ENCODE peak calls at places on chromosomes 3 and 15, in ten cellular contexts. One of them, this sample, is unnamed.

GRCh38 chr3:161296814-161297213 is 74.5 kb downstream of the SPTSSB start:
- DNase-seq in CD4-positive, alpha-beta T cell: no peak
- DNase-seq in caudate nucleus: no peak
- DNase-seq in SW480: no peak
- DNase-seq in HCT116: no peak
- DNase-seq in stimulated activated naive CD8-positive, alpha-beta T cell treated with anti-CD3 and anti-CD28 coated beads, Interleukin-15, amount 100 ng/mL, for 72 hours: no peak
- DNase-seq in type B pancreatic cell: no peak
- DNase-seq in ACHN: no peak
- DNase-seq in activated T-helper 1 cell treated with anti-CD3 and anti-CD28 coated beads, Interleukin-12 subunit alpha, Interleukin-12 subunit beta, Interleukin-2, Interleukin-4 antibody, amounts not matched to agents 30 ng/mL and 10 ng/mL and 1 ng/mL, durations not matched to agents 14 hours and 24 hours and 36 hours: no peak
- DNase-seq in A549: no peak
- DNase-seq in this sample: no peak

GRCh38 chr3:32106929-32107362 is 526 bp downstream of the GPD1L start:
- DNase-seq in CD4-positive, alpha-beta T cell: peak
- DNase-seq in caudate nucleus: no peak
- DNase-seq in SW480: peak
- DNase-seq in HCT116: no peak
- DNase-seq in stimulated activated naive CD8-positive, alpha-beta T cell treated with anti-CD3 and anti-CD28 coated beads, Interleukin-15, amount 100 ng/mL, for 72 hours: no peak
- DNase-seq in type B pancreatic cell: no peak
- DNase-seq in ACHN: peak
- DNase-seq in activated T-helper 1 cell treated with anti-CD3 and anti-CD28 coated beads, Interleukin-12 subunit alpha, Interleukin-12 subunit beta, Interleukin-2, Interleukin-4 antibody, amounts not matched to agents 30 ng/mL and 10 ng/mL and 1 ng/mL, durations not matched to agents 14 hours and 24 hours and 36 hours: peak
- DNase-seq in A549: peak
- DNase-seq in this sample: no peak

GRCh38 chr3:155065537-155065936 is 14.6 kb upstream of the MME start:
- DNase-seq in CD4-positive, alpha-beta T cell: no peak
- DNase-seq in caudate nucleus: no peak
- DNase-seq in SW480: peak
- DNase-seq in HCT116: no peak
- DNase-seq in stimulated activated naive CD8-positive, alpha-beta T cell treated with anti-CD3 and anti-CD28 coated beads, Interleukin-15, amount 100 ng/mL, for 72 hours: no peak
- DNase-seq in type B pancreatic cell: no peak
- DNase-seq in ACHN: no peak
- DNase-seq in activated T-helper 1 cell treated with anti-CD3 and anti-CD28 coated beads, Interleukin-12 subunit alpha, Interleukin-12 subunit beta, Interleukin-2, Interleukin-4 antibody, amounts not matched to agents 30 ng/mL and 10 ng/mL and 1 ng/mL, durations not matched to agents 14 hours and 24 hours and 36 hours: no peak
- DNase-seq in A549: no peak
- DNase-seq in this sample: no peak

GRCh38 chr3:76096036-76096435 is 310.7 kb upstream of the ZNF717 start:
- DNase-seq in CD4-positive, alpha-beta T cell: no peak
- DNase-seq in caudate nucleus: no peak
- DNase-seq in SW480: no peak
- DNase-seq in HCT116: no peak
- DNase-seq in stimulated activated naive CD8-positive, alpha-beta T cell treated with anti-CD3 and anti-CD28 coated beads, Interleukin-15, amount 100 ng/mL, for 72 hours: no peak
- DNase-seq in type B pancreatic cell: no peak
- DNase-seq in ACHN: no peak
- DNase-seq in activated T-helper 1 cell treated with anti-CD3 and anti-CD28 coated beads, Interleukin-12 subunit alpha, Interleukin-12 subunit beta, Interleukin-2, Interleukin-4 antibody, amounts not matched to agents 30 ng/mL and 10 ng/mL and 1 ng/mL, durations not matched to agents 14 hours and 24 hours and 36 hours: no peak
- DNase-seq in A549: no peak
- DNase-seq in this sample: no peak

GRCh38 chr3:85589145-85589544 is 630.4 kb downstream of the CADM2 start:
- DNase-seq in CD4-positive, alpha-beta T cell: no peak
- DNase-seq in caudate nucleus: no peak
- DNase-seq in SW480: no peak
- DNase-seq in HCT116: no peak
- DNase-seq in stimulated activated naive CD8-positive, alpha-beta T cell treated with anti-CD3 and anti-CD28 coated beads, Interleukin-15, amount 100 ng/mL, for 72 hours: no peak
- DNase-seq in type B pancreatic cell: no peak
- DNase-seq in ACHN: peak
- DNase-seq in activated T-helper 1 cell treated with anti-CD3 and anti-CD28 coated beads, Interleukin-12 subunit alpha, Interleukin-12 subunit beta, Interleukin-2, Interleukin-4 antibody, amounts not matched to agents 30 ng/mL and 10 ng/mL and 1 ng/mL, durations not matched to agents 14 hours and 24 hours and 36 hours: no peak
- DNase-seq in A549: no peak
- DNase-seq in this sample: no peak

GRCh38 chr15:62857411-62857853 is 185.1 kb upstream of the TPM1 start:
- DNase-seq in CD4-positive, alpha-beta T cell: no peak
- DNase-seq in caudate nucleus: no peak
- DNase-seq in SW480: peak
- DNase-seq in HCT116: no peak
- DNase-seq in stimulated activated naive CD8-positive, alpha-beta T cell treated with anti-CD3 and anti-CD28 coated beads, Interleukin-15, amount 100 ng/mL, for 72 hours: no peak
- DNase-seq in type B pancreatic cell: no peak
- DNase-seq in ACHN: peak
- DNase-seq in activated T-helper 1 cell treated with anti-CD3 and anti-CD28 coated beads, Interleukin-12 subunit alpha, Interleukin-12 subunit beta, Interleukin-2, Interleukin-4 antibody, amounts not matched to agents 30 ng/mL and 10 ng/mL and 1 ng/mL, durations not matched to agents 14 hours and 24 hours and 36 hours: no peak
- DNase-seq in A549: peak
- DNase-seq in this sample: no peak

GRCh38 chr3:161893972-161894371 is 397.4 kb downstream of the OTOL1 start:
- DNase-seq in CD4-positive, alpha-beta T cell: no peak
- DNase-seq in caudate nucleus: no peak
- DNase-seq in SW480: no peak
- DNase-seq in HCT116: no peak
- DNase-seq in stimulated activated naive CD8-positive, alpha-beta T cell treated with anti-CD3 and anti-CD28 coated beads, Interleukin-15, amount 100 ng/mL, for 72 hours: no peak
- DNase-seq in type B pancreatic cell: no peak
- DNase-seq in ACHN: no peak
- DNase-seq in activated T-helper 1 cell treated with anti-CD3 and anti-CD28 coated beads, Interleukin-12 subunit alpha, Interleukin-12 subunit beta, Interleukin-2, Interleukin-4 antibody, amounts not matched to agents 30 ng/mL and 10 ng/mL and 1 ng/mL, durations not matched to agents 14 hours and 24 hours and 36 hours: no peak
- DNase-seq in A549: no peak
- DNase-seq in this sample: no peak

GRCh38 chr3:54951405-54951804 is 23.5 kb upstream of the LRTM1 start:
- DNase-seq in CD4-positive, alpha-beta T cell: no peak
- DNase-seq in caudate nucleus: no peak
- DNase-seq in SW480: peak
- DNase-seq in HCT116: no peak
- DNase-seq in stimulated activated naive CD8-positive, alpha-beta T cell treated with anti-CD3 and anti-CD28 coated beads, Interleukin-15, amount 100 ng/mL, for 72 hours: no peak
- DNase-seq in type B pancreatic cell: no peak
- DNase-seq in ACHN: peak
- DNase-seq in activated T-helper 1 cell treated with anti-CD3 and anti-CD28 coated beads, Interleukin-12 subunit alpha, Interleukin-12 subunit beta, Interleukin-2, Interleukin-4 antibody, amounts not matched to agents 30 ng/mL and 10 ng/mL and 1 ng/mL, durations not matched to agents 14 hours and 24 hours and 36 hours: no peak
- DNase-seq in A549: peak
- DNase-seq in this sample: peak

GRCh38 chr3:138348950-138349739 is 766 bp downstream of the MRAS start:
- DNase-seq in CD4-positive, alpha-beta T cell: no peak
- DNase-seq in caudate nucleus: no peak
- DNase-seq in SW480: peak
- DNase-seq in HCT116: no peak
- DNase-seq in stimulated activated naive CD8-positive, alpha-beta T cell treated with anti-CD3 and anti-CD28 coated beads, Interleukin-15, amount 100 ng/mL, for 72 hours: no peak
- DNase-seq in type B pancreatic cell: no peak
- DNase-seq in ACHN: peak
- DNase-seq in activated T-helper 1 cell treated with anti-CD3 and anti-CD28 coated beads, Interleukin-12 subunit alpha, Interleukin-12 subunit beta, Interleukin-2, Interleukin-4 antibody, amounts not matched to agents 30 ng/mL and 10 ng/mL and 1 ng/mL, durations not matched to agents 14 hours and 24 hours and 36 hours: no peak
- DNase-seq in A549: peak
- DNase-seq in this sample: peak

GRCh38 chr15:77402740-77403379 is 17.0 kb downstream of the PEAK1 start:
- DNase-seq in CD4-positive, alpha-beta T cell: no peak
- DNase-seq in caudate nucleus: no peak
- DNase-seq in SW480: no peak
- DNase-seq in HCT116: no peak
- DNase-seq in stimulated activated naive CD8-positive, alpha-beta T cell treated with anti-CD3 and anti-CD28 coated beads, Interleukin-15, amount 100 ng/mL, for 72 hours: peak
- DNase-seq in type B pancreatic cell: no peak
- DNase-seq in ACHN: no peak
- DNase-seq in activated T-helper 1 cell treated with anti-CD3 and anti-CD28 coated beads, Interleukin-12 subunit alpha, Interleukin-12 subunit beta, Interleukin-2, Interleukin-4 antibody, amounts not matched to agents 30 ng/mL and 10 ng/mL and 1 ng/mL, durations not matched to agents 14 hours and 24 hours and 36 hours: no peak
- DNase-seq in A549: no peak
- DNase-seq in this sample: no peak

GRCh38 chr3:47012342-47013230 is 33.1 kb downstream of the NBEAL2 start:
- DNase-seq in CD4-positive, alpha-beta T cell: no peak
- DNase-seq in caudate nucleus: no peak
- DNase-seq in SW480: no peak
- DNase-seq in HCT116: no peak
- DNase-seq in stimulated activated naive CD8-positive, alpha-beta T cell treated with anti-CD3 and anti-CD28 coated beads, Interleukin-15, amount 100 ng/mL, for 72 hours: no peak
- DNase-seq in type B pancreatic cell: no peak
- DNase-seq in ACHN: no peak
- DNase-seq in activated T-helper 1 cell treated with anti-CD3 and anti-CD28 coated beads, Interleukin-12 subunit alpha, Interleukin-12 subunit beta, Interleukin-2, Interleukin-4 antibody, amounts not matched to agents 30 ng/mL and 10 ng/mL and 1 ng/mL, durations not matched to agents 14 hours and 24 hours and 36 hours: no peak
- DNase-seq in A549: no peak
- DNase-seq in this sample: no peak

GRCh38 chr3:164377466-164377865 is 700.8 kb downstream of the SI start:
- DNase-seq in CD4-positive, alpha-beta T cell: no peak
- DNase-seq in caudate nucleus: no peak
- DNase-seq in SW480: no peak
- DNase-seq in HCT116: no peak
- DNase-seq in stimulated activated naive CD8-positive, alpha-beta T cell treated with anti-CD3 and anti-CD28 coated beads, Interleukin-15, amount 100 ng/mL, for 72 hours: no peak
- DNase-seq in type B pancreatic cell: no peak
- DNase-seq in ACHN: no peak
- DNase-seq in activated T-helper 1 cell treated with anti-CD3 and anti-CD28 coated beads, Interleukin-12 subunit alpha, Interleukin-12 subunit beta, Interleukin-2, Interleukin-4 antibody, amounts not matched to agents 30 ng/mL and 10 ng/mL and 1 ng/mL, durations not matched to agents 14 hours and 24 hours and 36 hours: no peak
- DNase-seq in A549: no peak
- DNase-seq in this sample: no peak

GRCh38 chr3:16240229-16241023 is 24.3 kb downstream of the DPH3 start:
- DNase-seq in CD4-positive, alpha-beta T cell: no peak
- DNase-seq in caudate nucleus: no peak
- DNase-seq in SW480: no peak
- DNase-seq in HCT116: no peak
- DNase-seq in stimulated activated naive CD8-positive, alpha-beta T cell treated with anti-CD3 and anti-CD28 coated beads, Interleukin-15, amount 100 ng/mL, for 72 hours: no peak
- DNase-seq in type B pancreatic cell: no peak
- DNase-seq in ACHN: peak
- DNase-seq in activated T-helper 1 cell treated with anti-CD3 and anti-CD28 coated beads, Interleukin-12 subunit alpha, Interleukin-12 subunit beta, Interleukin-2, Interleukin-4 antibody, amounts not matched to agents 30 ng/mL and 10 ng/mL and 1 ng/mL, durations not matched to agents 14 hours and 24 hours and 36 hours: no peak
- DNase-seq in A549: peak
- DNase-seq in this sample: no peak

GRCh38 chr3:8482263-8482662 is 19.4 kb upstream of the LMCD1 start:
- DNase-seq in CD4-positive, alpha-beta T cell: no peak
- DNase-seq in caudate nucleus: no peak
- DNase-seq in SW480: no peak
- DNase-seq in HCT116: no peak
- DNase-seq in stimulated activated naive CD8-positive, alpha-beta T cell treated with anti-CD3 and anti-CD28 coated beads, Interleukin-15, amount 100 ng/mL, for 72 hours: no peak
- DNase-seq in type B pancreatic cell: no peak
- DNase-seq in ACHN: no peak
- DNase-seq in activated T-helper 1 cell treated with anti-CD3 and anti-CD28 coated beads, Interleukin-12 subunit alpha, Interleukin-12 subunit beta, Interleukin-2, Interleukin-4 antibody, amounts not matched to agents 30 ng/mL and 10 ng/mL and 1 ng/mL, durations not matched to agents 14 hours and 24 hours and 36 hours: no peak
- DNase-seq in A549: no peak
- DNase-seq in this sample: no peak

GRCh38 chr3:51982352-51982837 is 940 bp upstream of the ACY1 start:
- DNase-seq in CD4-positive, alpha-beta T cell: no peak
- DNase-seq in caudate nucleus: no peak
- DNase-seq in SW480: peak
- DNase-seq in HCT116: peak
- DNase-seq in stimulated activated naive CD8-positive, alpha-beta T cell treated with anti-CD3 and anti-CD28 coated beads, Interleukin-15, amount 100 ng/mL, for 72 hours: peak
- DNase-seq in type B pancreatic cell: no peak
- DNase-seq in ACHN: peak
- DNase-seq in activated T-helper 1 cell treated with anti-CD3 and anti-CD28 coated beads, Interleukin-12 subunit alpha, Interleukin-12 subunit beta, Interleukin-2, Interleukin-4 antibody, amounts not matched to agents 30 ng/mL and 10 ng/mL and 1 ng/mL, durations not matched to agents 14 hours and 24 hours and 36 hours: no peak
- DNase-seq in A549: peak
- DNase-seq in this sample: peak

GRCh38 chr15:71691700-71692417 is 118.5 kb upstream of the NR2E3 start:
- DNase-seq in CD4-positive, alpha-beta T cell: no peak
- DNase-seq in caudate nucleus: no peak
- DNase-seq in SW480: peak
- DNase-seq in HCT116: no peak
- DNase-seq in stimulated activated naive CD8-positive, alpha-beta T cell treated with anti-CD3 and anti-CD28 coated beads, Interleukin-15, amount 100 ng/mL, for 72 hours: no peak
- DNase-seq in type B pancreatic cell: no peak
- DNase-seq in ACHN: peak
- DNase-seq in activated T-helper 1 cell treated with anti-CD3 and anti-CD28 coated beads, Interleukin-12 subunit alpha, Interleukin-12 subunit beta, Interleukin-2, Interleukin-4 antibody, amounts not matched to agents 30 ng/mL and 10 ng/mL and 1 ng/mL, durations not matched to agents 14 hours and 24 hours and 36 hours: no peak
- DNase-seq in A549: no peak
- DNase-seq in this sample: no peak

GRCh38 chr3:42829083-42829627 is 19.9 kb downstream of the ACKR2 start:
- DNase-seq in CD4-positive, alpha-beta T cell: no peak
- DNase-seq in caudate nucleus: no peak
- DNase-seq in SW480: peak
- DNase-seq in HCT116: peak
- DNase-seq in stimulated activated naive CD8-positive, alpha-beta T cell treated with anti-CD3 and anti-CD28 coated beads, Interleukin-15, amount 100 ng/mL, for 72 hours: no peak
- DNase-seq in type B pancreatic cell: no peak
- DNase-seq in ACHN: no peak
- DNase-seq in activated T-helper 1 cell treated with anti-CD3 and anti-CD28 coated beads, Interleukin-12 subunit alpha, Interleukin-12 subunit beta, Interleukin-2, Interleukin-4 antibody, amounts not matched to agents 30 ng/mL and 10 ng/mL and 1 ng/mL, durations not matched to agents 14 hours and 24 hours and 36 hours: no peak
- DNase-seq in A549: peak
- DNase-seq in this sample: no peak

GRCh38 chr15:93056836-93057235 is 32.2 kb downstream of the RGMA start:
- DNase-seq in CD4-positive, alpha-beta T cell: no peak
- DNase-seq in caudate nucleus: no peak
- DNase-seq in SW480: no peak
- DNase-seq in HCT116: no peak
- DNase-seq in stimulated activated naive CD8-positive, alpha-beta T cell treated with anti-CD3 and anti-CD28 coated beads, Interleukin-15, amount 100 ng/mL, for 72 hours: no peak
- DNase-seq in type B pancreatic cell: no peak
- DNase-seq in ACHN: no peak
- DNase-seq in activated T-helper 1 cell treated with anti-CD3 and anti-CD28 coated beads, Interleukin-12 subunit alpha, Interleukin-12 subunit beta, Interleukin-2, Interleukin-4 antibody, amounts not matched to agents 30 ng/mL and 10 ng/mL and 1 ng/mL, durations not matched to agents 14 hours and 24 hours and 36 hours: no peak
- DNase-seq in A549: no peak
- DNase-seq in this sample: no peak

GRCh38 chr15:51186846-51187340 is 92.2 kb upstream of the TNFAIP8L3 start:
- DNase-seq in CD4-positive, alpha-beta T cell: no peak
- DNase-seq in caudate nucleus: no peak
- DNase-seq in SW480: no peak
- DNase-seq in HCT116: no peak
- DNase-seq in stimulated activated naive CD8-positive, alpha-beta T cell treated with anti-CD3 and anti-CD28 coated beads, Interleukin-15, amount 100 ng/mL, for 72 hours: no peak
- DNase-seq in type B pancreatic cell: no peak
- DNase-seq in ACHN: no peak
- DNase-seq in activated T-helper 1 cell treated with anti-CD3 and anti-CD28 coated beads, Interleukin-12 subunit alpha, Interleukin-12 subunit beta, Interleukin-2, Interleukin-4 antibody, amounts not matched to agents 30 ng/mL and 10 ng/mL and 1 ng/mL, durations not matched to agents 14 hours and 24 hours and 36 hours: no peak
- DNase-seq in A549: no peak
- DNase-seq in this sample: no peak

GRCh38 chr15:77606142-77607034 is 26.3 kb downstream of the LINGO1 start:
- DNase-seq in CD4-positive, alpha-beta T cell: no peak
- DNase-seq in caudate nucleus: no peak
- DNase-seq in SW480: no peak
- DNase-seq in HCT116: no peak
- DNase-seq in stimulated activated naive CD8-positive, alpha-beta T cell treated with anti-CD3 and anti-CD28 coated beads, Interleukin-15, amount 100 ng/mL, for 72 hours: no peak
- DNase-seq in type B pancreatic cell: no peak
- DNase-seq in ACHN: no peak
- DNase-seq in activated T-helper 1 cell treated with anti-CD3 and anti-CD28 coated beads, Interleukin-12 subunit alpha, Interleukin-12 subunit beta, Interleukin-2, Interleukin-4 antibody, amounts not matched to agents 30 ng/mL and 10 ng/mL and 1 ng/mL, durations not matched to agents 14 hours and 24 hours and 36 hours: no peak
- DNase-seq in A549: no peak
- DNase-seq in this sample: no peak

GRCh38 chr15:78201281-78202190 is 32.8 kb downstream of the ACSBG1 start:
- DNase-seq in CD4-positive, alpha-beta T cell: no peak
- DNase-seq in caudate nucleus: no peak
- DNase-seq in SW480: no peak
- DNase-seq in HCT116: no peak
- DNase-seq in stimulated activated naive CD8-positive, alpha-beta T cell treated with anti-CD3 and anti-CD28 coated beads, Interleukin-15, amount 100 ng/mL, for 72 hours: no peak
- DNase-seq in type B pancreatic cell: peak
- DNase-seq in ACHN: no peak
- DNase-seq in activated T-helper 1 cell treated with anti-CD3 and anti-CD28 coated beads, Interleukin-12 subunit alpha, Interleukin-12 subunit beta, Interleukin-2, Interleukin-4 antibody, amounts not matched to agents 30 ng/mL and 10 ng/mL and 1 ng/mL, durations not matched to agents 14 hours and 24 hours and 36 hours: no peak
- DNase-seq in A549: no peak
- DNase-seq in this sample: no peak

GRCh38 chr3:126442099-126442848 is 33.4 kb downstream of the ZXDC start:
- DNase-seq in CD4-positive, alpha-beta T cell: no peak
- DNase-seq in caudate nucleus: no peak
- DNase-seq in SW480: no peak
- DNase-seq in HCT116: no peak
- DNase-seq in stimulated activated naive CD8-positive, alpha-beta T cell treated with anti-CD3 and anti-CD28 coated beads, Interleukin-15, amount 100 ng/mL, for 72 hours: no peak
- DNase-seq in type B pancreatic cell: no peak
- DNase-seq in ACHN: no peak
- DNase-seq in activated T-helper 1 cell treated with anti-CD3 and anti-CD28 coated beads, Interleukin-12 subunit alpha, Interleukin-12 subunit beta, Interleukin-2, Interleukin-4 antibody, amounts not matched to agents 30 ng/mL and 10 ng/mL and 1 ng/mL, durations not matched to agents 14 hours and 24 hours and 36 hours: no peak
- DNase-seq in A549: no peak
- DNase-seq in this sample: no peak

GRCh38 chr3:146115619-146116018 is 45.4 kb downstream of the PLOD2 start:
- DNase-seq in CD4-positive, alpha-beta T cell: no peak
- DNase-seq in caudate nucleus: no peak
- DNase-seq in SW480: no peak
- DNase-seq in HCT116: no peak
- DNase-seq in stimulated activated naive CD8-positive, alpha-beta T cell treated with anti-CD3 and anti-CD28 coated beads, Interleukin-15, amount 100 ng/mL, for 72 hours: no peak
- DNase-seq in type B pancreatic cell: no peak
- DNase-seq in ACHN: no peak
- DNase-seq in activated T-helper 1 cell treated with anti-CD3 and anti-CD28 coated beads, Interleukin-12 subunit alpha, Interleukin-12 subunit beta, Interleukin-2, Interleukin-4 antibody, amounts not matched to agents 30 ng/mL and 10 ng/mL and 1 ng/mL, durations not matched to agents 14 hours and 24 hours and 36 hours: no peak
- DNase-seq in A549: peak
- DNase-seq in this sample: no peak

GRCh38 chr3:33831053-33831452 is 32.6 kb downstream of the PDCD6IP start:
- DNase-seq in CD4-positive, alpha-beta T cell: no peak
- DNase-seq in caudate nucleus: no peak
- DNase-seq in SW480: no peak
- DNase-seq in HCT116: no peak
- DNase-seq in stimulated activated naive CD8-positive, alpha-beta T cell treated with anti-CD3 and anti-CD28 coated beads, Interleukin-15, amount 100 ng/mL, for 72 hours: no peak
- DNase-seq in type B pancreatic cell: no peak
- DNase-seq in ACHN: no peak
- DNase-seq in activated T-helper 1 cell treated with anti-CD3 and anti-CD28 coated beads, Interleukin-12 subunit alpha, Interleukin-12 subunit beta, Interleukin-2, Interleukin-4 antibody, amounts not matched to agents 30 ng/mL and 10 ng/mL and 1 ng/mL, durations not matched to agents 14 hours and 24 hours and 36 hours: no peak
- DNase-seq in A549: no peak
- DNase-seq in this sample: no peak

GRCh38 chr3:102205647-102206046 is 229.2 kb upstream of the ZPLD1 start:
- DNase-seq in CD4-positive, alpha-beta T cell: no peak
- DNase-seq in caudate nucleus: no peak
- DNase-seq in SW480: no peak
- DNase-seq in HCT116: no peak
- DNase-seq in stimulated activated naive CD8-positive, alpha-beta T cell treated with anti-CD3 and anti-CD28 coated beads, Interleukin-15, amount 100 ng/mL, for 72 hours: no peak
- DNase-seq in type B pancreatic cell: no peak
- DNase-seq in ACHN: no peak
- DNase-seq in activated T-helper 1 cell treated with anti-CD3 and anti-CD28 coated beads, Interleukin-12 subunit alpha, Interleukin-12 subunit beta, Interleukin-2, Interleukin-4 antibody, amounts not matched to agents 30 ng/mL and 10 ng/mL and 1 ng/mL, durations not matched to agents 14 hours and 24 hours and 36 hours: no peak
- DNase-seq in A549: no peak
- DNase-seq in this sample: no peak

GRCh38 chr3:156356537-156357363 is 198.2 kb downstream of the SSR3 start:
- DNase-seq in CD4-positive, alpha-beta T cell: no peak
- DNase-seq in caudate nucleus: no peak
- DNase-seq in SW480: no peak
- DNase-seq in HCT116: no peak
- DNase-seq in stimulated activated naive CD8-positive, alpha-beta T cell treated with anti-CD3 and anti-CD28 coated beads, Interleukin-15, amount 100 ng/mL, for 72 hours: no peak
- DNase-seq in type B pancreatic cell: no peak
- DNase-seq in ACHN: no peak
- DNase-seq in activated T-helper 1 cell treated with anti-CD3 and anti-CD28 coated beads, Interleukin-12 subunit alpha, Interleukin-12 subunit beta, Interleukin-2, Interleukin-4 antibody, amounts not matched to agents 30 ng/mL and 10 ng/mL and 1 ng/mL, durations not matched to agents 14 hours and 24 hours and 36 hours: no peak
- DNase-seq in A549: no peak
- DNase-seq in this sample: no peak

GRCh38 chr3:11477286-11477935 is 166.3 kb downstream of the VGLL4 start:
- DNase-seq in CD4-positive, alpha-beta T cell: no peak
- DNase-seq in caudate nucleus: no peak
- DNase-seq in SW480: no peak
- DNase-seq in HCT116: no peak
- DNase-seq in stimulated activated naive CD8-positive, alpha-beta T cell treated with anti-CD3 and anti-CD28 coated beads, Interleukin-15, amount 100 ng/mL, for 72 hours: no peak
- DNase-seq in type B pancreatic cell: no peak
- DNase-seq in ACHN: peak
- DNase-seq in activated T-helper 1 cell treated with anti-CD3 and anti-CD28 coated beads, Interleukin-12 subunit alpha, Interleukin-12 subunit beta, Interleukin-2, Interleukin-4 antibody, amounts not matched to agents 30 ng/mL and 10 ng/mL and 1 ng/mL, durations not matched to agents 14 hours and 24 hours and 36 hours: no peak
- DNase-seq in A549: peak
- DNase-seq in this sample: no peak

GRCh38 chr15:42728975-42729374 is 8.0 kb downstream of the CDAN1 start:
- DNase-seq in CD4-positive, alpha-beta T cell: no peak
- DNase-seq in caudate nucleus: no peak
- DNase-seq in SW480: no peak
- DNase-seq in HCT116: no peak
- DNase-seq in stimulated activated naive CD8-positive, alpha-beta T cell treated with anti-CD3 and anti-CD28 coated beads, Interleukin-15, amount 100 ng/mL, for 72 hours: no peak
- DNase-seq in type B pancreatic cell: peak
- DNase-seq in ACHN: no peak
- DNase-seq in activated T-helper 1 cell treated with anti-CD3 and anti-CD28 coated beads, Interleukin-12 subunit alpha, Interleukin-12 subunit beta, Interleukin-2, Interleukin-4 antibody, amounts not matched to agents 30 ng/mL and 10 ng/mL and 1 ng/mL, durations not matched to agents 14 hours and 24 hours and 36 hours: no peak
- DNase-seq in A549: no peak
- DNase-seq in this sample: no peak

This sample was measured in NCI-H1930.